ENCODE peak calls at places on chromosomes 13 and 19, in five cellular contexts. V is H1, U is K562, Z is GM12878, Y is HepG2. W is an unnamed sample.

GRCh38 chr19:12723643-12724426 is at the start of gene TNPO2:
- DNase-seq in Y (peak; percentile 71), V (peak; percentile 71), Z (peak; percentile 40), U (peak; percentile 69), W (peak; percentile 24)

GRCh38 chr19:3678188-3678587 is 22.1 kb downstream of the PIP5K1C start:
- DNase-seq in U (no peak), V (no peak), Z (no peak), Y (no peak), W (no peak)

GRCh38 chr13:99086869-99087129 is 108.9 kb upstream of the DOCK9 start:
- DNase-seq in Z (no peak), U (no peak), Y (no peak), V (no peak), W (no peak)

GRCh38 chr13:44874886-44875630 is 114.2 kb downstream of the NUFIP1 start:
- DNase-seq in U (no peak), Z (no peak), V (no peak), Y (no peak), W (no peak)

GRCh38 chr19:872266-872951 is 12.9 kb downstream of the CFD start:
- DNase-seq in U (peak; percentile 76), Z (peak; percentile 36), Y (no peak), V (no peak), W (peak; percentile 61)

GRCh38 chr13:51223284-51224270 is 1.4 kb downstream of the FAM124A start:
- DNase-seq in Y (no peak), V (no peak), U (no peak), Z (no peak), W (no peak)

GRCh38 chr13:31038834-31039552 is 106.5 kb downstream of the TEX26 start:
- DNase-seq in V (no peak), U (no peak), Y (no peak), Z (peak; percentile 84), W (no peak)

GRCh38 chr13:113176292-113176691 is 17.8 kb downstream of the PROZ start:
- DNase-seq in U (no peak), V (no peak), Y (no peak), Z (no peak), W (no peak)

GRCh38 chr19:45981350-45981749 is 7.7 kb upstream of the NOVA2 start:
- DNase-seq in Y (no peak), Z (no peak), V (no peak), U (no peak), W (no peak)

GRCh38 chr13:106151056-106151699 is 384.3 kb downstream of the EFNB2 start:
- DNase-seq in U (no peak), V (peak; percentile 15), Z (no peak), Y (no peak), W (peak; percentile 87)

GRCh38 chr13:111021270-111021669 is 93.8 kb upstream of the ARHGEF7 start:
- DNase-seq in Z (no peak), Y (no peak), U (no peak), V (no peak), W (no peak)

GRCh38 chr19:40365613-40366401 is 17.3 kb downstream of the PLD3 start:
- DNase-seq in Y (no peak), Z (no peak), U (peak; percentile 98), V (peak; percentile 70), W (no peak)

GRCh38 chr19:52188822-52189744 is 769 bp upstream of the PPP2R1A start:
- DNase-seq in Z (no peak), U (peak; percentile 92), V (peak; percentile 25), Y (no peak), W (no peak)

GRCh38 chr19:39813264-39813998 is 20.5 kb downstream of the DYRK1B start:
- DNase-seq in Z (no peak), U (no peak), Y (no peak), V (no peak), W (no peak)

GRCh38 chr19:48896191-48896720 is 2.3 kb downstream of the TULP2 start:
- DNase-seq in V (peak; percentile 64), U (peak; percentile 94), Y (no peak), Z (no peak), W (no peak)

GRCh38 chr13:35144496-35144895 is 202.4 kb downstream of the NBEA start:
- DNase-seq in V (no peak), Y (no peak), U (no peak), Z (no peak), W (no peak)

GRCh38 chr13:46896346-46897138 is at the start of gene HTR2A:
- DNase-seq in V (no peak), U (no peak), Z (no peak), Y (no peak), W (no peak)

GRCh38 chr19:42313096-42313839 is at the start of gene TMEM145:
- DNase-seq in Y (no peak), V (no peak), U (peak; percentile 91), Z (no peak), W (no peak)

GRCh38 chr13:40057228-40057627 is 401.8 kb downstream of the COG6 start:
- DNase-seq in Z (no peak), U (no peak), V (no peak), Y (no peak), W (no peak)

GRCh38 chr19:49343127-49343526 is 7.9 kb downstream of the CD37 start:
- DNase-seq in U (no peak), V (no peak), Y (no peak), Z (no peak), W (no peak)

GRCh38 chr13:36096411-36097184 is 34.6 kb downstream of the DCLK1 start:
- DNase-seq in U (no peak), V (no peak), Z (no peak), Y (no peak), W (no peak)

GRCh38 chr19:39951686-39952085 is 17.3 kb upstream of the FCGBP start:
- DNase-seq in V (no peak), Z (no peak), Y (no peak), U (no peak), W (no peak)

GRCh38 chr19:41697198-41697855 is 9.3 kb upstream of the CEACAM7 start:
- DNase-seq in Z (no peak), U (no peak), V (no peak), Y (no peak), W (no peak)

GRCh38 chr13:113364933-113365371 is 1.0 kb upstream of the GRTP1 start:
- DNase-seq in U (no peak), V (no peak), Y (no peak), Z (no peak), W (no peak)

GRCh38 chr13:102907016-102907756 is 61.4 kb downstream of the ERCC5 start:
- DNase-seq in U (no peak), Y (no peak), Z (peak; percentile 25), V (no peak), W (no peak)

GRCh38 chr19:16645140-16645539 is 14.8 kb downstream of the SMIM7 start:
- DNase-seq in U (no peak), Y (no peak), Z (no peak), V (no peak), W (no peak)

GRCh38 chr19:18263324-18264215 is 10.7 kb downstream of the IQCN start:
- DNase-seq in Y (no peak), Z (no peak), V (no peak), U (no peak), W (no peak)

GRCh38 chr13:28451482-28452217 is 43.3 kb downstream of the FLT1 start:
- DNase-seq in Z (no peak), V (no peak), Y (no peak), U (peak; percentile 21), W (no peak)

GRCh38 chr13:37229931-37230330 is 124.5 kb upstream of the CSNK1A1L start:
- DNase-seq in V (no peak), U (no peak), Y (no peak), Z (no peak), W (no peak)

GRCh38 chr13:98195054-98195791 is 18.2 kb upstream of the RNF113B start:
- DNase-seq in U (no peak), V (no peak), Z (no peak), Y (no peak), W (no peak)

GRCh38 chr13:27203854-27204253 is 32.2 kb upstream of the USP12 start:
- DNase-seq in U (no peak), Z (no peak), V (no peak), Y (peak; percentile 14), W (no peak)

GRCh38 chr13:111040821-111041220 is 74.3 kb upstream of the ARHGEF7 start:
- DNase-seq in U (no peak), Z (no peak), V (no peak), Y (no peak), W (no peak)

GRCh38 chr13:21078501-21078900 is 17.1 kb upstream of the LATS2 start:
- DNase-seq in V (no peak), U (no peak), Y (no peak), Z (no peak), W (no peak)

GRCh38 chr19:49431330-49431749 is 6.2 kb downstream of the GFY start:
- DNase-seq in Y (no peak), V (no peak), U (peak; percentile 91), Z (no peak), W (no peak)

GRCh38 chr13:41925014-41925413 is 35.9 kb downstream of the VWA8 start:
- DNase-seq in Y (no peak), Z (no peak), V (no peak), U (no peak), W (no peak)

GRCh38 chr13:90622547-90622946 is 724.9 kb upstream of the MIR17HG start:
- DNase-seq in Z (no peak), U (peak; percentile 15), Y (no peak), V (no peak), W (no peak)

GRCh38 chr13:90615236-90615635 is 732.3 kb upstream of the MIR17HG start:
- DNase-seq in U (no peak), Y (no peak), V (no peak), Z (no peak), W (no peak)

GRCh38 chr13:90615767-90616166 is 731.7 kb upstream of the MIR17HG start:
- DNase-seq in V (no peak), Z (no peak), U (no peak), Y (no peak), W (no peak)

GRCh38 chr13:90613076-90613795 is 734.3 kb upstream of the MIR17HG start:
- DNase-seq in V (no peak), Z (no peak), U (no peak), Y (no peak), W (no peak)

GRCh38 chr13:90618133-90618532 is 729.4 kb upstream of the MIR17HG start:
- DNase-seq in Y (no peak), V (no peak), Z (no peak), U (no peak), W (no peak)
- H3K27ac ChIP-seq in Y (no peak overlapping the region), V (no peak overlapping the region), Z (no peak overlapping the region), U (no peak overlapping the region), W (no peak overlapping the region)

GRCh38 chr19:47187797-47188196 is 43.2 kb downstream of the BBC3 start:
- DNase-seq in V (no peak), Z (no peak), U (no peak), Y (no peak), W (no peak)
- TF ChIP-seq SP1 in V (no peak), Z (no peak), U (no peak), Y (no peak), W (no peak)

GRCh38 chr19:58555920-58556632 is 1.2 kb upstream of the CHMP2A start:
- DNase-seq in Y (no peak), V (no peak), U (no peak), Z (no peak), W (no peak)
- H3K27ac ChIP-seq in Y (no peak overlapping the region), V (no peak overlapping the region), U (peak overlapping the region; percentile 94), Z (no peak overlapping the region), W (peak overlapping the region; percentile 98)

GRCh38 chr19:19385900-19386339 is 19.6 kb upstream of the GATAD2A start:
- DNase-seq in V (no peak), Z (no peak), Y (no peak), U (no peak), W (no peak)
- TF ChIP-seq SP1 in V (no peak), Z (no peak), Y (no peak), U (no peak), W (no peak)

W was measured in HCT116.